ENCODE peak calls at places on chromosomes 3 and 15, in seven cellular contexts. G is left ventricle myocardium inferior, Q is Calu3, Z is fibroblast of the conjunctiva, H is NCI-H2171 treated with DMSO at 0.1 percent for 48 hours, V is memory B cell, E is GM20000. S is an unnamed sample.

GRCh38 chr3:172816968-172817367 is 66.4 kb downstream of the ECT2 start:
- DNase-seq in G (no peak), Q (no peak), Z (no peak), H (no peak), V (no peak), E (no peak), S (no peak)

GRCh38 chr15:47719730-47720129 is 2.4 kb downstream of the SEMA6D start:
- DNase-seq in G (no peak), Q (no peak), Z (no peak), H (no peak), V (no peak), E (no peak), S (no peak)

GRCh38 chr3:138960417-138960852 is 13.4 kb downstream of the FOXL2NB start:
- DNase-seq in G (no peak), Q (no peak), Z (no peak), H (no peak), V (no peak), E (no peak), S (no peak)

GRCh38 chr3:12947504-12948369 is 106.4 kb upstream of the RPL32 start:
- DNase-seq in G (peak), Q (peak), Z (no peak), H (no peak), V (no peak), E (no peak), S (peak)

GRCh38 chr3:122956685-122957455 is 70.7 kb downstream of the SEMA5B start:
- DNase-seq in G (no peak), Q (no peak), Z (no peak), H (no peak), V (no peak), E (no peak), S (no peak)

GRCh38 chr15:70251246-70251990 is 153.7 kb upstream of the TLE3 start:
- DNase-seq in G (no peak), Q (no peak), Z (no peak), H (peak), V (no peak), E (no peak), S (peak)

GRCh38 chr3:41900265-41900664 is 61.6 kb downstream of the ULK4 start:
- DNase-seq in G (no peak), Q (no peak), Z (no peak), H (peak), V (no peak), E (no peak), S (peak)

GRCh38 chr3:72177075-72178050 is 392.4 kb upstream of the PROK2 start:
- DNase-seq in G (peak), Q (no peak), Z (peak), H (no peak), V (no peak), E (peak), S (peak)

GRCh38 chr15:57218826-57219576 is 157.3 kb upstream of the CGNL1 start:
- DNase-seq in G (no peak), Q (no peak), Z (peak), H (peak), V (peak), E (no peak), S (no peak)